ENCODE peak calls at places on chromosomes 4 and X, in nine cellular contexts. One of them, this sample, is unnamed.

GRCh38 chrX:85544609-85545008 is 165.1 kb upstream of the POF1B start:
- DNase-seq in spleen: no peak
- DNase-seq in heart right ventricle: no peak
- DNase-seq in GM23338: no peak
- DNase-seq in HFFc6: no peak
- DNase-seq in bronchial epithelial cell: no peak
- DNase-seq in fibroblast of lung: peak
- DNase-seq in mesothelial cell of epicardium: no peak
- DNase-seq in progenitor cell of endocrine pancreas: no peak
- DNase-seq in this sample: no peak

GRCh38 chr4:56619160-56619559 is 61.9 kb downstream of the HOPX start:
- DNase-seq in spleen: no peak
- DNase-seq in progenitor cell of endocrine pancreas: no peak
- DNase-seq in mesothelial cell of epicardium: no peak
- DNase-seq in fibroblast of lung: peak
- DNase-seq in heart right ventricle: no peak
- DNase-seq in HFFc6: no peak
- DNase-seq in bronchial epithelial cell: peak
- DNase-seq in GM23338: peak
- DNase-seq in this sample: no peak

GRCh38 chr4:168732714-168733113 is 235.9 kb downstream of the PALLD start:
- DNase-seq in spleen: no peak
- DNase-seq in fibroblast of lung: no peak
- DNase-seq in heart right ventricle: no peak
- DNase-seq in GM23338: no peak
- DNase-seq in HFFc6: no peak
- DNase-seq in mesothelial cell of epicardium: no peak
- DNase-seq in progenitor cell of endocrine pancreas: no peak
- DNase-seq in bronchial epithelial cell: no peak
- DNase-seq in this sample: no peak

GRCh38 chrX:138691186-138691585 is 20.3 kb downstream of the FGF13 start:
- DNase-seq in spleen: no peak
- DNase-seq in GM23338: no peak
- DNase-seq in bronchial epithelial cell: no peak
- DNase-seq in HFFc6: no peak
- DNase-seq in heart right ventricle: no peak
- DNase-seq in mesothelial cell of epicardium: no peak
- DNase-seq in progenitor cell of endocrine pancreas: no peak
- DNase-seq in fibroblast of lung: no peak
- DNase-seq in this sample: no peak

GRCh38 chr4:187565416-187565815 is 430.2 kb upstream of the ZFP42 start:
- DNase-seq in spleen: no peak
- DNase-seq in GM23338: peak
- DNase-seq in mesothelial cell of epicardium: no peak
- DNase-seq in progenitor cell of endocrine pancreas: no peak
- DNase-seq in fibroblast of lung: no peak
- DNase-seq in HFFc6: no peak
- DNase-seq in heart right ventricle: no peak
- DNase-seq in bronchial epithelial cell: no peak
- DNase-seq in this sample: no peak

GRCh38 chr4:2024683-2025082 is 15.9 kb upstream of the NELFA start:
- DNase-seq in mesothelial cell of epicardium: no peak
- DNase-seq in bronchial epithelial cell: no peak
- DNase-seq in GM23338: no peak
- DNase-seq in heart right ventricle: no peak
- DNase-seq in HFFc6: no peak
- DNase-seq in spleen: no peak
- DNase-seq in progenitor cell of endocrine pancreas: no peak
- DNase-seq in fibroblast of lung: no peak
- DNase-seq in this sample: no peak

GRCh38 chrX:74835566-74835965 is 89.7 kb downstream of the NEXMIF start:
- DNase-seq in spleen: no peak
- DNase-seq in fibroblast of lung: no peak
- DNase-seq in HFFc6: no peak
- DNase-seq in heart right ventricle: no peak
- DNase-seq in mesothelial cell of epicardium: no peak
- DNase-seq in progenitor cell of endocrine pancreas: no peak
- DNase-seq in GM23338: no peak
- DNase-seq in bronchial epithelial cell: no peak
- DNase-seq in this sample: no peak

GRCh38 chr4:121693450-121693849 is 3.3 kb downstream of the ANXA5 start:
- DNase-seq in spleen: no peak
- DNase-seq in heart right ventricle: no peak
- DNase-seq in progenitor cell of endocrine pancreas: no peak
- DNase-seq in mesothelial cell of epicardium: no peak
- DNase-seq in bronchial epithelial cell: no peak
- DNase-seq in GM23338: no peak
- DNase-seq in fibroblast of lung: no peak
- DNase-seq in HFFc6: no peak
- DNase-seq in this sample: no peak

GRCh38 chrX:830532-830931 is 199.9 kb downstream of the SHOX start:
- DNase-seq in fibroblast of lung: no peak
- DNase-seq in spleen: no peak
- DNase-seq in heart right ventricle: no peak
- DNase-seq in bronchial epithelial cell: no peak
- DNase-seq in GM23338: peak
- DNase-seq in HFFc6: no peak
- DNase-seq in mesothelial cell of epicardium: no peak
- DNase-seq in progenitor cell of endocrine pancreas: no peak
- DNase-seq in this sample: no peak

GRCh38 chrX:16436348-16437188 is 213.4 kb upstream of the S100G start:
- DNase-seq in mesothelial cell of epicardium: peak
- DNase-seq in fibroblast of lung: peak
- DNase-seq in bronchial epithelial cell: peak
- DNase-seq in GM23338: peak
- DNase-seq in heart right ventricle: peak
- DNase-seq in spleen: no peak
- DNase-seq in HFFc6: peak
- DNase-seq in progenitor cell of endocrine pancreas: peak
- DNase-seq in this sample: peak

GRCh38 chrX:136495043-136495442 is 2.3 kb upstream of the HTATSF1 start:
- DNase-seq in bronchial epithelial cell: no peak
- DNase-seq in spleen: no peak
- DNase-seq in progenitor cell of endocrine pancreas: no peak
- DNase-seq in fibroblast of lung: no peak
- DNase-seq in mesothelial cell of epicardium: no peak
- DNase-seq in GM23338: no peak
- DNase-seq in heart right ventricle: no peak
- DNase-seq in HFFc6: no peak
- DNase-seq in this sample: no peak

GRCh38 chrX:119455264-119455663 is 13.0 kb upstream of the SLC25A5 start:
- DNase-seq in mesothelial cell of epicardium: no peak
- DNase-seq in bronchial epithelial cell: peak
- DNase-seq in fibroblast of lung: peak
- DNase-seq in GM23338: no peak
- DNase-seq in progenitor cell of endocrine pancreas: no peak
- DNase-seq in HFFc6: peak
- DNase-seq in spleen: no peak
- DNase-seq in heart right ventricle: no peak
- DNase-seq in this sample: no peak

GRCh38 chr4:89268572-89269180 is 38.9 kb downstream of the GPRIN3 start:
- DNase-seq in spleen: no peak
- DNase-seq in HFFc6: no peak
- DNase-seq in GM23338: no peak
- DNase-seq in bronchial epithelial cell: no peak
- DNase-seq in progenitor cell of endocrine pancreas: no peak
- DNase-seq in mesothelial cell of epicardium: no peak
- DNase-seq in heart right ventricle: no peak
- DNase-seq in fibroblast of lung: no peak
- DNase-seq in this sample: no peak

GRCh38 chr4:29375716-29376115 is 1344.5 kb upstream of the PCDH7 start:
- DNase-seq in spleen: no peak
- DNase-seq in fibroblast of lung: no peak
- DNase-seq in progenitor cell of endocrine pancreas: no peak
- DNase-seq in mesothelial cell of epicardium: no peak
- DNase-seq in GM23338: peak
- DNase-seq in heart right ventricle: no peak
- DNase-seq in bronchial epithelial cell: no peak
- DNase-seq in HFFc6: no peak
- DNase-seq in this sample: no peak

GRCh38 chrX:70769659-70770232 is 138.8 kb downstream of the TEX11 start:
- DNase-seq in progenitor cell of endocrine pancreas: no peak
- DNase-seq in fibroblast of lung: peak
- DNase-seq in bronchial epithelial cell: peak
- DNase-seq in GM23338: peak
- DNase-seq in HFFc6: peak
- DNase-seq in mesothelial cell of epicardium: no peak
- DNase-seq in spleen: no peak
- DNase-seq in heart right ventricle: no peak
- DNase-seq in this sample: no peak
- TF ChIP-seq CTCF in progenitor cell of endocrine pancreas: peak
- TF ChIP-seq CTCF in fibroblast of lung: no peak
- TF ChIP-seq CTCF in bronchial epithelial cell: no peak
- TF ChIP-seq CTCF in GM23338: no peak
- TF ChIP-seq CTCF in HFFc6: peak
- TF ChIP-seq CTCF in mesothelial cell of epicardium: peak
- TF ChIP-seq CTCF in spleen: peak
- TF ChIP-seq CTCF in heart right ventricle: peak
- TF ChIP-seq CTCF in this sample: no peak

GRCh38 chr4:40280586-40280985 is 54.5 kb upstream of the CHRNA9 start:
- DNase-seq in spleen: no peak
- DNase-seq in progenitor cell of endocrine pancreas: no peak
- DNase-seq in heart right ventricle: no peak
- DNase-seq in bronchial epithelial cell: no peak
- DNase-seq in mesothelial cell of epicardium: no peak
- DNase-seq in HFFc6: no peak
- DNase-seq in GM23338: no peak
- DNase-seq in fibroblast of lung: no peak
- DNase-seq in this sample: no peak

GRCh38 chr4:40270609-40271008 is 64.5 kb upstream of the CHRNA9 start:
- DNase-seq in HFFc6: no peak
- DNase-seq in bronchial epithelial cell: no peak
- DNase-seq in heart right ventricle: no peak
- DNase-seq in GM23338: no peak
- DNase-seq in spleen: no peak
- DNase-seq in fibroblast of lung: no peak
- DNase-seq in progenitor cell of endocrine pancreas: no peak
- DNase-seq in mesothelial cell of epicardium: no peak
- DNase-seq in this sample: no peak

GRCh38 chr4:40276541-40276940 is 58.6 kb upstream of the CHRNA9 start:
- DNase-seq in progenitor cell of endocrine pancreas: no peak
- DNase-seq in bronchial epithelial cell: no peak
- DNase-seq in GM23338: no peak
- DNase-seq in mesothelial cell of epicardium: no peak
- DNase-seq in spleen: no peak
- DNase-seq in fibroblast of lung: no peak
- DNase-seq in heart right ventricle: no peak
- DNase-seq in HFFc6: no peak
- DNase-seq in this sample: no peak

GRCh38 chr4:40269133-40269532 is 66.0 kb upstream of the CHRNA9 start:
- DNase-seq in GM23338: no peak
- DNase-seq in progenitor cell of endocrine pancreas: no peak
- DNase-seq in heart right ventricle: no peak
- DNase-seq in fibroblast of lung: no peak
- DNase-seq in HFFc6: no peak
- DNase-seq in mesothelial cell of epicardium: no peak
- DNase-seq in bronchial epithelial cell: no peak
- DNase-seq in spleen: no peak
- DNase-seq in this sample: no peak

DNA sequence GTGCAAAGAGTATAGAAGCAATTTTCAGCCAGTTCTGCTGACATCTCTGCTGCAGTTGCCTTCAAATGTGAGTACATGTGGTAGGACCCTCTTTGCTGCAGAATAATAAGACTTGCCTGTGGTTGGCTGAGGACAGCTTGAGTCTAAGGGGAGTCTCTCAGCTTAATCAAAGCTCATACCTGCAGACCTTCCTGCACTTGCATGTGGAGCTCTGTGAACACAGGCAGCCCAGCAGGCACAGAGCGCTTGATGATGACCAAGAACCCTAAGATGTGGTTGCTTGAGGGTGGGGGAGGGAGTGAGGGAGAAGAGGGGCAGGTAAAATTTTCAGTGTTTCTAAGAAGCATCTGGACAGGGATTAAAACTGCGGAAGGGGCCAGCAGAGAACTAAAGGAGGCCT is 60.1 kb upstream of the CHRNA9 start:
- DNase-seq in progenitor cell of endocrine pancreas: no peak
- DNase-seq in spleen: no peak
- DNase-seq in mesothelial cell of epicardium: no peak
- DNase-seq in HFFc6: no peak
- DNase-seq in GM23338: no peak
- DNase-seq in heart right ventricle: no peak
- DNase-seq in bronchial epithelial cell: no peak
- DNase-seq in fibroblast of lung: no peak
- DNase-seq in this sample: no peak
- TF ChIP-seq CTCF in progenitor cell of endocrine pancreas: no peak
- TF ChIP-seq CTCF in spleen: no peak
- TF ChIP-seq CTCF in mesothelial cell of epicardium: no peak
- TF ChIP-seq CTCF in HFFc6: no peak
- TF ChIP-seq CTCF in GM23338: no peak
- TF ChIP-seq CTCF in heart right ventricle: no peak
- TF ChIP-seq CTCF in bronchial epithelial cell: no peak
- TF ChIP-seq CTCF in fibroblast of lung: no peak
- TF ChIP-seq CTCF in this sample: no peak

GRCh38 chr4:143558823-143559756 is 45.6 kb downstream of the SMARCA5 start:
- DNase-seq in bronchial epithelial cell: peak
- DNase-seq in progenitor cell of endocrine pancreas: peak
- DNase-seq in mesothelial cell of epicardium: no peak
- DNase-seq in GM23338: peak
- DNase-seq in fibroblast of lung: peak
- DNase-seq in HFFc6: no peak
- DNase-seq in heart right ventricle: peak
- DNase-seq in spleen: peak
- DNase-seq in this sample: peak
- TF ChIP-seq CTCF in bronchial epithelial cell: peak
- TF ChIP-seq CTCF in progenitor cell of endocrine pancreas: peak
- TF ChIP-seq CTCF in mesothelial cell of epicardium: no peak
- TF ChIP-seq CTCF in GM23338: peak
- TF ChIP-seq CTCF in fibroblast of lung: peak
- TF ChIP-seq CTCF in HFFc6: peak
- TF ChIP-seq CTCF in heart right ventricle: peak
- TF ChIP-seq CTCF in spleen: peak
- TF ChIP-seq CTCF in this sample: no peak

GRCh38 chrX:40406330-40406859 is 174.4 kb upstream of the ATP6AP2 start:
- DNase-seq in bronchial epithelial cell: no peak
- DNase-seq in spleen: no peak
- DNase-seq in progenitor cell of endocrine pancreas: no peak
- DNase-seq in heart right ventricle: no peak
- DNase-seq in GM23338: no peak
- DNase-seq in mesothelial cell of epicardium: no peak
- DNase-seq in fibroblast of lung: no peak
- DNase-seq in HFFc6: no peak
- DNase-seq in this sample: no peak

GRCh38 chrX:40415675-40416074 is 165.1 kb upstream of the ATP6AP2 start:
- DNase-seq in HFFc6: no peak
- DNase-seq in spleen: no peak
- DNase-seq in GM23338: no peak
- DNase-seq in mesothelial cell of epicardium: no peak
- DNase-seq in heart right ventricle: no peak
- DNase-seq in bronchial epithelial cell: no peak
- DNase-seq in progenitor cell of endocrine pancreas: no peak
- DNase-seq in fibroblast of lung: no peak
- DNase-seq in this sample: no peak

GRCh38 chrX:40414335-40414734 is 166.4 kb upstream of the ATP6AP2 start:
- DNase-seq in mesothelial cell of epicardium: no peak
- DNase-seq in fibroblast of lung: no peak
- DNase-seq in HFFc6: no peak
- DNase-seq in progenitor cell of endocrine pancreas: no peak
- DNase-seq in heart right ventricle: no peak
- DNase-seq in bronchial epithelial cell: no peak
- DNase-seq in GM23338: no peak
- DNase-seq in spleen: no peak
- DNase-seq in this sample: no peak

GRCh38 chrX:40410859-40411258 is 169.9 kb upstream of the ATP6AP2 start:
- DNase-seq in bronchial epithelial cell: no peak
- DNase-seq in fibroblast of lung: no peak
- DNase-seq in HFFc6: no peak
- DNase-seq in spleen: no peak
- DNase-seq in GM23338: no peak
- DNase-seq in progenitor cell of endocrine pancreas: no peak
- DNase-seq in mesothelial cell of epicardium: no peak
- DNase-seq in heart right ventricle: no peak
- DNase-seq in this sample: no peak

GRCh38 chrX:40411350-40412111 is 169.2 kb upstream of the ATP6AP2 start:
- DNase-seq in HFFc6: no peak
- DNase-seq in mesothelial cell of epicardium: no peak
- DNase-seq in GM23338: peak
- DNase-seq in fibroblast of lung: no peak
- DNase-seq in heart right ventricle: no peak
- DNase-seq in spleen: no peak
- DNase-seq in bronchial epithelial cell: no peak
- DNase-seq in progenitor cell of endocrine pancreas: no peak
- DNase-seq in this sample: no peak
- TF ChIP-seq CTCF in HFFc6: no peak
- TF ChIP-seq CTCF in mesothelial cell of epicardium: no peak
- TF ChIP-seq CTCF in GM23338: peak
- TF ChIP-seq CTCF in fibroblast of lung: no peak
- TF ChIP-seq CTCF in heart right ventricle: no peak
- TF ChIP-seq CTCF in spleen: no peak
- TF ChIP-seq CTCF in bronchial epithelial cell: no peak
- TF ChIP-seq CTCF in progenitor cell of endocrine pancreas: no peak
- TF ChIP-seq CTCF in this sample: no peak